ENCODE peak calls at places on chromosome 4, in ten cellular contexts. G is endodermal cell; W is progenitor cell of endocrine pancreas; P is Ammon's horn; O is GM19239; V is T-helper 17 cell; Y is naive thymus-derived CD8-positive, alpha-beta T cell; Q is cardiac septum; L is endothelial cell; A is stimulated activated CD8-positive, alpha-beta memory T cell treated with anti-CD3 and anti-CD28 coated beads, Interleukin-7, amount 100 ng/mL, for 4 hours. E is an unnamed sample.

GRCh38 chr4:20256381-20256881 is 4.7 kb downstream of the SLIT2 start:
- DNase-seq in G (no peak), W (no peak), P (no peak), O (no peak), V (no peak), Y (no peak), Q (no peak), L (no peak), A (no peak), E (no peak)

GRCh38 chr4:152451496-152451895 is 84.4 kb downstream of the FBXW7 start:
- DNase-seq in G (no peak), W (no peak), P (no peak), O (no peak), V (no peak), Y (no peak), Q (no peak), L (no peak), A (no peak), E (no peak)

GRCh38 chr4:44674471-44674870 is 3.7 kb upstream of the GUF1 start:
- DNase-seq in G (no peak), W (no peak), P (no peak), O (no peak), V (no peak), Y (no peak), Q (no peak), L (no peak), A (no peak), E (no peak)

GRCh38 chr4:149113804-149114430 is 671.7 kb upstream of the NR3C2 start:
- DNase-seq in G (no peak), W (no peak), P (no peak), O (no peak), V (no peak), Y (no peak), Q (no peak), L (no peak), A (no peak), E (peak; percentile 57)

GRCh38 chr4:69718376-69719293 is 41.8 kb downstream of the SULT1B1 start:
- DNase-seq in G (no peak), W (no peak), P (no peak), O (no peak), V (no peak), Y (no peak), Q (no peak), L (no peak), A (no peak), E (peak; percentile 49)

GRCh38 chr4:28369504-28369903 is 1508.9 kb downstream of the STIM2 start:
- DNase-seq in G (no peak), W (no peak), P (no peak), O (no peak), V (no peak), Y (no peak), Q (no peak), L (no peak), A (no peak), E (peak; percentile 37)

GRCh38 chr4:109011241-109012031 is 248.6 kb upstream of the ETNPPL start:
- DNase-seq in G (no peak), W (no peak), P (no peak), O (no peak), V (no peak), Y (no peak), Q (no peak), L (no peak), A (no peak), E (no peak)

GRCh38 chr4:37244583-37245390 is at the start of gene NWD2:
- DNase-seq in G (peak; percentile 82), W (peak; percentile 57), P (no peak), O (no peak), V (no peak), Y (no peak), Q (no peak), L (peak; percentile 57), A (no peak), E (peak; percentile 22)

GRCh38 chr4:4341861-4342650 is 44.8 kb upstream of the NSG1 start:
- DNase-seq in G (no peak), W (no peak), P (no peak), O (no peak), V (no peak), Y (no peak), Q (no peak), L (no peak), A (no peak), E (no peak)

GRCh38 chr4:56976283-56976877 is 1.0 kb downstream of the NOA1 start:
- DNase-seq in G (no peak), W (peak; percentile 10), P (no peak), O (no peak), V (no peak), Y (no peak), Q (no peak), L (no peak), A (no peak), E (peak; percentile 2)

GRCh38 chr4:113478032-113478431 is 283.5 kb downstream of the CAMK2D start:
- DNase-seq in G (no peak), W (no peak), P (no peak), O (no peak), V (no peak), Y (no peak), Q (no peak), L (no peak), A (no peak), E (no peak)

GRCh38 chr4:13516315-13516860 is 27.9 kb downstream of the NKX3-2 start:
- DNase-seq in G (no peak), W (no peak), P (no peak), O (no peak), V (no peak), Y (no peak), Q (no peak), L (no peak), A (no peak), E (no peak)

GRCh38 chr4:41364871-41365270 is 108.1 kb downstream of the UCHL1 start:
- DNase-seq in G (no peak), W (no peak), P (peak; percentile 3), O (no peak), V (no peak), Y (no peak), Q (no peak), L (no peak), A (no peak), E (no peak)

GRCh38 chr4:26033389-26033788 is 119.4 kb downstream of the SMIM20 start:
- DNase-seq in G (no peak), W (no peak), P (no peak), O (no peak), V (no peak), Y (no peak), Q (no peak), L (no peak), A (no peak), E (no peak)

GRCh38 chr4:68732653-68733466 is 62.4 kb upstream of the UGT2B15 start:
- DNase-seq in G (peak; percentile 50), W (peak; percentile 16), P (no peak), O (peak; percentile 14), V (no peak), Y (no peak), Q (no peak), L (no peak), A (no peak), E (no peak)

GRCh38 chr4:99383833-99384392 is 31.4 kb upstream of the ADH1C start:
- DNase-seq in G (no peak), W (no peak), P (no peak), O (no peak), V (no peak), Y (no peak), Q (no peak), L (no peak), A (no peak), E (no peak)

GRCh38 chr4:186848437-186848836 is 124.8 kb upstream of the FAT1 start:
- DNase-seq in G (no peak), W (no peak), P (no peak), O (no peak), V (no peak), Y (no peak), Q (no peak), L (no peak), A (no peak), E (no peak)

GRCh38 chr4:130851107-130851506 is 1755.2 kb downstream of the C4orf33 start:
- DNase-seq in G (no peak), W (no peak), P (no peak), O (no peak), V (no peak), Y (no peak), Q (no peak), L (no peak), A (no peak), E (no peak)

GRCh38 chr4:7096264-7096663 is 28.4 kb upstream of the GRPEL1 start:
- DNase-seq in G (no peak), W (no peak), P (no peak), O (no peak), V (no peak), Y (no peak), Q (no peak), L (no peak), A (no peak), E (no peak)

GRCh38 chr4:53431052-53431451 is 53.6 kb downstream of the FIP1L1 start:
- DNase-seq in G (no peak), W (no peak), P (no peak), O (no peak), V (no peak), Y (peak; percentile 22), Q (no peak), L (no peak), A (no peak), E (no peak)

GRCh38 chr4:20603671-20604313 is 96.5 kb upstream of the PACRGL start:
- DNase-seq in G (no peak), W (no peak), P (no peak), O (no peak), V (no peak), Y (no peak), Q (no peak), L (no peak), A (no peak), E (peak; percentile 44)

GRCh38 chr4:78938474-78938867 is 767 bp downstream of the PAQR3 start:
- DNase-seq in G (no peak), W (no peak), P (no peak), O (no peak), V (no peak), Y (peak; percentile 17), Q (no peak), L (no peak), A (no peak), E (no peak)

GRCh38 chr4:2256156-2256731 is 5.7 kb downstream of the MXD4 start:
- DNase-seq in G (no peak), W (peak; percentile 10), P (no peak), O (no peak), V (no peak), Y (no peak), Q (no peak), L (peak; percentile 2), A (no peak), E (no peak)

GRCh38 chr4:24781999-24782745 is 13.2 kb upstream of the SOD3 start:
- DNase-seq in G (no peak), W (no peak), P (no peak), O (no peak), V (no peak), Y (no peak), Q (no peak), L (no peak), A (no peak), E (no peak)

GRCh38 chr4:146190393-146190910 is 14.9 kb downstream of the LSM6 start:
- DNase-seq in G (no peak), W (no peak), P (no peak), O (no peak), V (no peak), Y (no peak), Q (no peak), L (no peak), A (no peak), E (no peak)

GRCh38 chr4:70192895-70193294 is 2.6 kb upstream of the ODAM start:
- DNase-seq in G (no peak), W (no peak), P (no peak), O (no peak), V (no peak), Y (no peak), Q (no peak), L (no peak), A (no peak), E (no peak)

GRCh38 chr4:3529363-3529762 is 2.9 kb downstream of the LRPAP1 start:
- DNase-seq in G (peak; percentile 36), W (no peak), P (peak; percentile 66), O (no peak), V (no peak), Y (no peak), Q (peak; percentile 87), L (no peak), A (no peak), E (no peak)

GRCh38 chr4:121728066-121728465 is 31.3 kb upstream of the ANXA5 start:
- DNase-seq in G (no peak), W (no peak), P (no peak), O (no peak), V (no peak), Y (no peak), Q (no peak), L (no peak), A (no peak), E (peak; percentile 70)

E was measured in foreskin keratinocyte.